ENCODE peak calls at places on chromosome 9, in nine cellular contexts. Z, A, U, R, F, N, I, W and Q are unnamed samples.

GRCh38 chr9:129597355-129598088 is 23.4 kb downstream of the C9orf50 start:
- DNase-seq in N (peak), R (no peak), F (peak), U (no peak), W (peak), I (no peak), Z (peak), A (peak), Q (peak)

GRCh38 chr9:126033956-126034355 is 286.8 kb downstream of the PBX3 start:
- DNase-seq in F (no peak), R (no peak), N (no peak), Z (no peak), U (no peak), I (no peak), W (no peak), A (no peak), Q (no peak)

GRCh38 chr9:15696979-15697378 is 144.1 kb downstream of the CCDC171 start:
- DNase-seq in I (peak), A (peak), R (no peak), F (no peak), N (no peak), U (no peak), W (no peak), Z (no peak), Q (peak)

GRCh38 chr9:115593587-115594091 is 475.7 kb upstream of the TNC start:
- DNase-seq in N (no peak), R (no peak), U (peak), W (peak), F (peak), I (no peak), A (peak), Z (no peak), Q (peak)

GRCh38 chr9:136122425-136123383 is 4.0 kb upstream of the TMEM250 start:
- DNase-seq in N (peak), F (peak), I (peak), U (peak), W (peak), R (no peak), A (peak), Z (peak), Q (peak)

GRCh38 chr9:120873512-120873911 is 3.5 kb downstream of the PHF19 start:
- DNase-seq in R (no peak), U (no peak), A (no peak), Z (peak), N (no peak), F (peak), I (no peak), W (no peak), Q (no peak)

GRCh38 chr9:102101723-102102122 is 363.3 kb upstream of the GRIN3A start:
- DNase-seq in U (no peak), Z (no peak), A (no peak), W (peak), I (no peak), N (no peak), F (no peak), R (no peak), Q (no peak)

GRCh38 chr9:343773-344172 is 129.1 kb downstream of the DOCK8 start:
- DNase-seq in F (no peak), U (no peak), A (no peak), W (no peak), I (no peak), N (no peak), Z (no peak), R (no peak), Q (no peak)

GRCh38 chr9:68966496-68966944 is 47.4 kb downstream of the PRKACG start:
- DNase-seq in F (no peak), Z (no peak), I (no peak), A (no peak), N (no peak), U (no peak), R (no peak), W (no peak), Q (no peak)

GRCh38 chr9:17742065-17742464 is 163.2 kb downstream of the SH3GL2 start:
- DNase-seq in Z (no peak), F (no peak), N (no peak), R (no peak), A (no peak), U (no peak), W (no peak), I (no peak), Q (no peak)

GRCh38 chr9:87498816-87499454 is 1.3 kb downstream of the DAPK1 start:
- DNase-seq in I (no peak), F (peak), R (no peak), A (no peak), W (no peak), Z (no peak), N (no peak), U (no peak), Q (no peak)

GRCh38 chr9:126612813-126613641 is 701 bp upstream of the LMX1B start:
- DNase-seq in W (no peak), Z (no peak), I (no peak), A (no peak), N (peak), F (no peak), U (no peak), R (no peak), Q (no peak)

GRCh38 chr9:130931508-130932150 is 7.4 kb downstream of the FIBCD1 start:
- DNase-seq in U (no peak), I (no peak), R (no peak), Z (no peak), W (no peak), F (no peak), N (no peak), A (no peak), Q (no peak)

GRCh38 chr9:130720762-130721161 is 27.2 kb downstream of the EXOSC2 start:
- DNase-seq in F (no peak), U (no peak), N (no peak), I (no peak), W (no peak), R (no peak), A (no peak), Z (no peak), Q (no peak)

GRCh38 chr9:89366711-89367110 is 48.4 kb downstream of the SECISBP2 start:
- DNase-seq in R (no peak), Z (no peak), F (no peak), U (no peak), W (no peak), A (no peak), N (peak), I (no peak), Q (no peak)

GRCh38 chr9:118929317-118929716 is 439.9 kb downstream of the BRINP1 start:
- DNase-seq in Z (no peak), U (no peak), W (peak), N (no peak), F (no peak), A (peak), R (peak), I (no peak), Q (peak)

GRCh38 chr9:103242025-103242424 is 246.9 kb downstream of the CYLC2 start:
- DNase-seq in F (no peak), N (no peak), U (no peak), W (peak), Z (no peak), R (peak), A (no peak), I (peak), Q (no peak)

GRCh38 chr9:111036068-111036789 is 2.0 kb downstream of the LPAR1 start:
- DNase-seq in U (peak), N (peak), A (peak), F (peak), R (no peak), Z (no peak), I (no peak), W (peak), Q (peak)

GRCh38 chr9:28121353-28121752 is 548.1 kb upstream of the C9orf72 start:
- DNase-seq in R (no peak), A (no peak), Z (no peak), N (no peak), F (no peak), U (no peak), W (no peak), I (no peak), Q (no peak)

GRCh38 chr9:128091571-128091970 is 23.5 kb downstream of the SLC25A25 start:
- DNase-seq in R (no peak), F (no peak), U (peak), W (no peak), I (no peak), N (no peak), A (no peak), Z (no peak), Q (no peak)

GRCh38 chr9:86939311-86939710 is 8.0 kb downstream of the GAS1 start:
- DNase-seq in I (no peak), R (no peak), Z (no peak), U (no peak), F (no peak), A (no peak), N (no peak), W (no peak), Q (no peak)

GRCh38 chr9:32875242-32875641 is 91.9 kb downstream of the TMEM215 start:
- DNase-seq in W (no peak), A (no peak), U (no peak), I (no peak), Z (no peak), F (no peak), R (no peak), N (no peak), Q (peak)